ENCODE peak calls at places on chromosome 22, in five cellular contexts. D is stimulated activated CD8-positive, alpha-beta memory T cell treated with anti-CD3 and anti-CD28 coated beads, Interleukin-12 subunit alpha, Interleukin-12 subunit beta, amount 100 ng/mL, for 1 hour; H is naive B cell; C is stimulated activated CD4-positive, alpha-beta T cell treated with anti-CD3 and anti-CD28 coated beads, Interleukin-12 subunit alpha, Interleukin-12 subunit beta, amount 100 ng/mL, for 48 hours; L is Right ventricle myocardium inferior. I is an unnamed sample.
A peak's percentile ranks its signal among the peaks of the same experiment; 100 is the strongest.

GRCh38 chr22:24339452-24339747 is 68.8 kb downstream of the SPECC1L start:
- DNase-seq in D (no peak), H (no peak), C (no peak), L (no peak), I (no peak)

GRCh38 chr22:19477321-19478085 is 1.5 kb downstream of the UFD1 start:
- DNase-seq in D (no peak), H (no peak), C (no peak), L (no peak), I (no peak)

GRCh38 chr22:43008921-43009320 is 6.0 kb downstream of the PACSIN2 start:
- DNase-seq in D (no peak), H (no peak), C (no peak), L (no peak), I (no peak)

GRCh38 chr22:26066534-26066933 is 102.7 kb upstream of the SEZ6L start:
- DNase-seq in D (no peak), H (no peak), C (no peak), L (no peak), I (no peak)

GRCh38 chr22:19869497-19870152 is 15.0 kb upstream of the GNB1L start:
- DNase-seq in D (no peak), H (no peak), C (no peak), L (peak; percentile 58), I (no peak)

GRCh38 chr22:39356464-39356863 is 6.7 kb downstream of the SYNGR1 start:
- DNase-seq in D (no peak), H (no peak), C (no peak), L (no peak), I (no peak)

GRCh38 chr22:31243339-31244043 is 31.4 kb downstream of the LIMK2 start:
- DNase-seq in D (no peak), H (no peak), C (no peak), L (no peak), I (no peak)

GRCh38 chr22:48758021-48758561 is 1069.6 kb downstream of the BRD1 start:
- DNase-seq in D (no peak), H (no peak), C (no peak), L (peak; percentile 68), I (no peak)

GRCh38 chr22:27754247-27754887 is 47.2 kb downstream of the MN1 start:
- DNase-seq in D (no peak), H (no peak), C (no peak), L (no peak), I (no peak)

GRCh38 chr22:41943661-41944209 is 3.2 kb downstream of the CENPM start:
- DNase-seq in D (no peak), H (no peak), C (no peak), L (peak; percentile 18), I (no peak)

GRCh38 chr22:30123463-30123862 is 43.2 kb downstream of the HORMAD2 start:
- DNase-seq in D (no peak), H (no peak), C (no peak), L (no peak), I (no peak)

GRCh38 chr22:24887260-24887659 is 59.2 kb downstream of the LHFPL7 start:
- DNase-seq in D (no peak), H (no peak), C (no peak), L (no peak), I (no peak)

GRCh38 chr22:50456026-50456425 is 18.8 kb downstream of the SBF1 start:
- DNase-seq in D (no peak), H (no peak), C (no peak), L (no peak), I (no peak)

GRCh38 chr22:17137861-17138425 is 16.8 kb upstream of the TMEM121B start:
- DNase-seq in D (no peak), H (no peak), C (no peak), L (no peak), I (no peak)

GRCh38 chr22:37303821-37304274 is 21.5 kb downstream of the CYTH4 start:
- DNase-seq in D (peak; percentile 47), H (no peak), C (peak; percentile 66), L (peak; percentile 76), I (no peak)

GRCh38 chr22:22558972-22559603 is at the start of gene PRAME:
- DNase-seq in D (peak; percentile 27), H (peak; percentile 60), C (peak; percentile 82), L (peak; percentile 69), I (peak; percentile 88)

GRCh38 chr22:37260939-37261338 is 16.9 kb upstream of the RAC2 start:
- DNase-seq in D (peak; percentile 51), H (peak; percentile 64), C (no peak), L (peak; percentile 80), I (no peak)

GRCh38 chr22:23384451-23384850 is 195.6 kb downstream of the IGLL1 start:
- DNase-seq in D (no peak), H (no peak), C (no peak), L (no peak), I (no peak)

GRCh38 chr22:29625090-29625825 is 21.8 kb downstream of the NF2 start:
- DNase-seq in D (peak; percentile 15), H (peak; percentile 23), C (no peak), L (no peak), I (peak; percentile 38)

GRCh38 chr22:24801906-24802504 is 4.0 kb upstream of the SGSM1 start:
- DNase-seq in D (no peak), H (no peak), C (peak; percentile 3), L (no peak), I (no peak)

GRCh38 chr22:43451651-43452050 is 39.8 kb downstream of the MPPED1 start:
- DNase-seq in D (no peak), H (no peak), C (no peak), L (no peak), I (no peak)

GRCh38 chr22:38176170-38176741 is 5.4 kb downstream of the PLA2G6 start:
- DNase-seq in D (no peak), H (no peak), C (no peak), L (peak; percentile 86), I (no peak)

GRCh38 chr22:49052023-49052538 is 775.6 kb downstream of the BRD1 start:
- DNase-seq in D (no peak), H (peak; percentile 57), C (peak; percentile 1), L (no peak), I (peak; percentile 41)

GRCh38 chr22:25062378-25063095 is 110.0 kb downstream of the KIAA1671 start:
- DNase-seq in D (peak; percentile 39), H (no peak), C (no peak), L (peak; percentile 3), I (no peak)

GRCh38 chr22:18110944-18111758 is 542 bp downstream of the TUBA8 start:
- DNase-seq in D (no peak), H (no peak), C (no peak), L (no peak), I (no peak)

GRCh38 chr22:38523479-38523878 is 17.4 kb upstream of the DDX17 start:
- DNase-seq in D (no peak), H (no peak), C (no peak), L (no peak), I (no peak)

GRCh38 chr22:50600541-50600940 is at the start of gene MAPK8IP2:
- DNase-seq in D (no peak), H (no peak), C (no peak), L (no peak), I (peak; percentile 38)